ENCODE peak calls at places on chromosomes 7 and 10, in six cellular contexts. N is neural progenitor cell, P is thoracic aorta, A is esophagus muscularis mucosa, Y is Calu3, M is GM06990. J is an unnamed sample.

GRCh38 chr10:132628966-132629900 is 91.6 kb downstream of the INPP5A start:
- DNase-seq in N (no peak), P (no peak), A (no peak), Y (no peak), M (no peak), J (no peak)

GRCh38 chr7:20647908-20648776 is 32.7 kb downstream of the ABCB5 start:
- DNase-seq in N (peak; percentile 70), P (no peak), A (no peak), Y (peak; percentile 77), M (no peak), J (no peak)

GRCh38 chr7:107427462-107427861 is 42.4 kb upstream of the GPR22 start:
- DNase-seq in N (no peak), P (no peak), A (no peak), Y (no peak), M (no peak), J (no peak)

GRCh38 chr10:13528875-13529713 is at the start of gene BEND7:
- DNase-seq in N (peak; percentile 73), P (no peak), A (no peak), Y (peak; percentile 60), M (no peak), J (peak; percentile 19)

GRCh38 chr10:33010132-33011037 is 52.4 kb upstream of the ITGB1 start:
- DNase-seq in N (peak; percentile 47), P (no peak), A (no peak), Y (peak; percentile 83), M (no peak), J (no peak)

GRCh38 chr10:62517252-62517651 is 143.1 kb downstream of the ZNF365 start:
- DNase-seq in N (no peak), P (no peak), A (peak; percentile 29), Y (no peak), M (no peak), J (no peak)

GRCh38 chr10:45160266-45160665 is 155.1 kb downstream of the OR13A1 start:
- DNase-seq in N (no peak), P (no peak), A (no peak), Y (no peak), M (no peak), J (no peak)

GRCh38 chr7:92714767-92715166 is 121.6 kb downstream of the CDK6 start:
- DNase-seq in N (no peak), P (no peak), A (no peak), Y (no peak), M (no peak), J (no peak)

GRCh38 chr10:44989621-44990301 is 11.0 kb upstream of the ZNF22 start:
- DNase-seq in N (no peak), P (no peak), A (no peak), Y (no peak), M (no peak), J (no peak)

GRCh38 chr10:7410306-7410799 is 481 bp downstream of the SFMBT2 start:
- DNase-seq in N (peak; percentile 67), P (no peak), A (no peak), Y (peak; percentile 11), M (peak; percentile 52), J (peak; percentile 39)

GRCh38 chr7:158324397-158325360 is 262.9 kb downstream of the PTPRN2 start:
- DNase-seq in N (no peak), P (no peak), A (no peak), Y (no peak), M (no peak), J (no peak)

GRCh38 chr10:7230956-7231355 is 179.9 kb downstream of the SFMBT2 start:
- DNase-seq in N (no peak), P (no peak), A (no peak), Y (no peak), M (no peak), J (no peak)

GRCh38 chr10:119670717-119671116 is 19.5 kb downstream of the BAG3 start:
- DNase-seq in N (no peak), P (no peak), A (no peak), Y (no peak), M (no peak), J (no peak)

GRCh38 chr7:33757563-33758165 is 147.7 kb upstream of the BMPER start:
- DNase-seq in N (peak; percentile 66), P (no peak), A (no peak), Y (peak; percentile 53), M (no peak), J (no peak)

GRCh38 chr7:155735442-155736118 is 76.7 kb downstream of the SHH start:
- DNase-seq in N (no peak), P (no peak), A (no peak), Y (no peak), M (no peak), J (no peak)

GRCh38 chr7:55476071-55476803 is 96.1 kb downstream of the VOPP1 start:
- DNase-seq in N (no peak), P (no peak), A (peak; percentile 64), Y (no peak), M (no peak), J (no peak)

GRCh38 chr10:52879181-52879607 is 106.6 kb upstream of the MBL2 start:
- DNase-seq in N (no peak), P (no peak), A (no peak), Y (no peak), M (no peak), J (no peak)

GRCh38 chr7:30465342-30466170 is 13.0 kb downstream of the NOD1 start:
- DNase-seq in N (no peak), P (no peak), A (no peak), Y (no peak), M (no peak), J (no peak)

GRCh38 chr7:55526329-55526728 is 46.0 kb downstream of the VOPP1 start:
- DNase-seq in N (no peak), P (no peak), A (no peak), Y (no peak), M (no peak), J (no peak)

GRCh38 chr7:39746162-39746782 is 122.9 kb downstream of the RALA start:
- DNase-seq in N (peak; percentile 83), P (peak; percentile 31), A (no peak), Y (peak; percentile 89), M (no peak), J (no peak)

GRCh38 chr7:44264221-44264956 is 61.0 kb downstream of the CAMK2B start:
- DNase-seq in N (no peak), P (no peak), A (no peak), Y (peak; percentile 61), M (no peak), J (no peak)

DNA sequence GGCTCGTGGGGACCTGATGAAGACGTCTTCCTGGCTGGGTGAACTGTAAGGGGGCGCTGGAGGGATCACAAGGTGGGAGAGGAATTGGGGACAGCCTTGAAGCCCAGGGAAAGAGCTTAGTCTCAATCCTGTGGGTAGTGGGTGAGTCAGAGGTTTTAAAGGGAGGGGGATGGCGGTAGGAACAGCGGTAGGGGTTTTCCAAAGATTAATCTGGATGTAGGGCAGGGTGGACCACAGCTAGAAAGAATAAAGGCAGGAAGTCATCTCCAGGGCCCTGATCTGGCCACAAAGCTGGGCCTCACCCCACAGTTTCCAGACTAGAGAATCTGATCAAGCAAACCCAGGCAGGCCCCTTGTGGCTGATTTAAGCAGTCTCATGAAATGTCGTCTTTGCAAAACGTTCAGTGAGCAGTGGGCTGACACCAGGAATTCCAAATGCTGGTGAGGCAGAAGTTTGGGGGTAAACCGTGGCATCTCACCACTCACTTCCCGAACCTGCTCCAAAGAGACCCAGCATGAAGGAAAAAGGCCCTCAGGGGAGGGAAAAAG is 65.3 kb downstream of the CALML3 start:
- DNase-seq in N (no peak), P (no peak), A (no peak), Y (peak; percentile 19), M (no peak), J (no peak)
- TF ChIP-seq CTCF in N (peak; percentile 16), P (peak; percentile 31), A (no peak), Y (peak; percentile 24), M (no peak), J (no peak)

DNA sequence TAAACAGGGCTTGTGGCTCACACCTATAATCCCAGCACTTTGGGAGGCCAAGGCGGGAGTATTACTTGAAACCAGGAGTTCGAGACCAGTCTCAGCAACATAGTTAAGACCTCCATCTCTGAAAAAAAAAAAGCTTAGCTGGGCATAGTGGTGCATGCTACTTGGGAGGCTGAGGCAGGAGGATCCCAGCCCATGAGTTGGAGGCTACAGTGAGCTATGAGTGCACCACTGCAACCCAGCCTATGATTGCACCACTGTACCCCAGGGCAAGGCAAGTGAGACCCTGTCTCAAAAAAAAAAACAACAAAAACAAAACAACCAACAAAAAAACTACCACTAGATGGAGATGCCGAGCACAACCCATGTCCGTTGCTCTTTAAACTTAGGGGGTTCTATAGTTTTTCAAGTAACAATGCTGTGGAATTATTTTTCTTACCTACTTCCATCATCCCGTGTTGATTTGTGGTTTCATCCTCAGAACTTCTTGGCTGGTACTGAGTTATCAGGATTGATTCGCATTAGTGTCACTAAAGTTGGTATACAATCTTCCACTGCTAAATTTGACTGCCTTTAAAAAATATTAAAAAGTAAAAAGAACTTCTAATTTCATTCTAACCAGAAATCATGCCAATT is 12.2 kb upstream of the REPIN1 start:
- DNase-seq in N (peak; percentile 62), P (no peak), A (no peak), Y (no peak), M (no peak), J (no peak)
- TF ChIP-seq CTCF in N (peak; percentile 80), P (peak; percentile 31), A (peak; percentile 24), Y (peak; percentile 74), M (peak; percentile 79), J (peak; percentile 31)

GRCh38 chr10:72483452-72483851 is 128.7 kb upstream of the DNAJB12 start:
- DNase-seq in N (no peak), P (no peak), A (no peak), Y (no peak), M (no peak), J (no peak)

GRCh38 chr10:72484521-72484920 is 129.8 kb upstream of the DNAJB12 start:
- DNase-seq in N (no peak), P (no peak), A (no peak), Y (no peak), M (no peak), J (no peak)

GRCh38 chr10:72477463-72477862 is 122.7 kb upstream of the DNAJB12 start:
- DNase-seq in N (no peak), P (no peak), A (no peak), Y (no peak), M (no peak), J (no peak)

GRCh38 chr10:72485701-72486100 is 131.0 kb upstream of the DNAJB12 start:
- DNase-seq in N (no peak), P (no peak), A (no peak), Y (no peak), M (no peak), J (no peak)

GRCh38 chr10:72480861-72481260 is 126.1 kb upstream of the DNAJB12 start:
- DNase-seq in N (no peak), P (no peak), A (no peak), Y (no peak), M (no peak), J (no peak)
- TF ChIP-seq CTCF in N (no peak), P (no peak), A (no peak), Y (no peak), M (no peak), J (no peak)

GRCh38 chr7:4661871-4662270 is 20.2 kb upstream of the FOXK1 start:
- DNase-seq in N (no peak), P (no peak), A (no peak), Y (no peak), M (no peak), J (no peak)

GRCh38 chr7:4663239-4663638 is 18.9 kb upstream of the FOXK1 start:
- DNase-seq in N (no peak), P (no peak), A (no peak), Y (no peak), M (no peak), J (no peak)

GRCh38 chr7:4655311-4655710 is 26.8 kb upstream of the FOXK1 start:
- DNase-seq in N (no peak), P (no peak), A (no peak), Y (no peak), M (no peak), J (no peak)

GRCh38 chr7:4657640-4658417 is 24.3 kb upstream of the FOXK1 start:
- DNase-seq in N (no peak), P (no peak), A (no peak), Y (no peak), M (no peak), J (no peak)

GRCh38 chr7:4659551-4660286 is 22.4 kb upstream of the FOXK1 start:
- DNase-seq in N (no peak), P (no peak), A (no peak), Y (no peak), M (no peak), J (no peak)
- TF ChIP-seq CTCF in N (no peak), P (no peak), A (no peak), Y (no peak), M (peak; percentile 13), J (no peak)